ENCODE peak calls at places on chromosomes 1 and 21, in six cellular contexts. S is dorsolateral prefrontal cortex; H is thoracic aorta; A is fibroblast of lung; I is COR-L47; L is activated CD8-positive, alpha-beta T cell treated with anti-CD3 and anti-CD28 coated beads for 36 hours. E is an unnamed sample.

GRCh38 chr1:230068952-230069684 is 2.1 kb downstream of the GALNT2 start:
- DNase-seq in S (no peak), H (no peak), A (no peak), I (peak), L (peak), E (peak)

GRCh38 chr1:40907899-40908298 is 45.7 kb upstream of the CITED4 start:
- DNase-seq in S (no peak), H (no peak), A (no peak), I (no peak), L (no peak), E (no peak)

GRCh38 chr1:228527596-228527995 is 40.4 kb downstream of the RNF187 start:
- DNase-seq in S (no peak), H (no peak), A (no peak), I (no peak), L (no peak), E (no peak)

GRCh38 chr21:38979271-38980196 is 173.8 kb downstream of the ETS2 start:
- DNase-seq in S (no peak), H (no peak), A (peak), I (no peak), L (peak), E (peak)

GRCh38 chr1:158818560-158818959 is 12.6 kb upstream of the MNDA start:
- DNase-seq in S (no peak), H (no peak), A (no peak), I (no peak), L (no peak), E (no peak)

GRCh38 chr1:220783453-220783852 is 3.3 kb upstream of the MTARC1 start:
- DNase-seq in S (no peak), H (no peak), A (no peak), I (no peak), L (no peak), E (no peak)

GRCh38 chr21:44962481-44962966 is 22.7 kb downstream of the SLX9 start:
- DNase-seq in S (no peak), H (peak), A (peak), I (no peak), L (no peak), E (no peak)

GRCh38 chr1:213067366-213067765 is 16.3 kb downstream of the RPS6KC1 start:
- DNase-seq in S (no peak), H (no peak), A (no peak), I (no peak), L (no peak), E (no peak)

GRCh38 chr1:100881687-100882086 is 13.0 kb downstream of the EXTL2 start:
- DNase-seq in S (no peak), H (no peak), A (no peak), I (no peak), L (no peak), E (no peak)

GRCh38 chr1:112722601-112723510 is 7.7 kb upstream of the PPM1J start:
- DNase-seq in S (no peak), H (no peak), A (peak), I (no peak), L (peak), E (peak)

GRCh38 chr21:36902793-36903192 is 63.7 kb downstream of the HLCS start:
- DNase-seq in S (no peak), H (no peak), A (peak), I (no peak), L (no peak), E (no peak)

GRCh38 chr1:244158039-244158438 is 107.0 kb downstream of the ZBTB18 start:
- DNase-seq in S (no peak), H (no peak), A (no peak), I (no peak), L (no peak), E (no peak)

GRCh38 chr1:44660176-44660575 is 14.1 kb downstream of the TMEM53 start:
- DNase-seq in S (peak), H (no peak), A (no peak), I (peak), L (no peak), E (no peak)

GRCh38 chr1:173608503-173609216 is 5.8 kb upstream of the SLC9C2 start:
- DNase-seq in S (no peak), H (no peak), A (no peak), I (no peak), L (no peak), E (no peak)

GRCh38 chr1:31776032-31776431 is 11.9 kb upstream of the ADGRB2 start:
- DNase-seq in S (no peak), H (no peak), A (no peak), I (no peak), L (no peak), E (no peak)

GRCh38 chr1:220994671-220995070 is 115.4 kb downstream of the HLX start:
- DNase-seq in S (no peak), H (no peak), A (no peak), I (no peak), L (no peak), E (no peak)

GRCh38 chr21:45379901-45380330 is 25.0 kb upstream of the COL18A1 start:
- DNase-seq in S (no peak), H (no peak), A (no peak), I (no peak), L (no peak), E (no peak)

GRCh38 chr1:58783090-58783992 is 506 bp downstream of the JUN start:
- DNase-seq in S (peak), H (peak), A (peak), I (peak), L (peak), E (peak)

GRCh38 chr1:245765241-245766000 is 610.6 kb downstream of the KIF26B start:
- DNase-seq in S (no peak), H (no peak), A (peak), I (no peak), L (no peak), E (no peak)

GRCh38 chr1:227072991-227073390 is 132.9 kb downstream of the COQ8A start:
- DNase-seq in S (no peak), H (no peak), A (peak), I (no peak), L (no peak), E (no peak)

GRCh38 chr1:92482665-92483441 is 3.9 kb downstream of the GFI1 start:
- DNase-seq in S (no peak), H (no peak), A (no peak), I (peak), L (peak), E (peak)

GRCh38 chr1:229480500-229480899 is 27.6 kb downstream of the NUP133 start:
- DNase-seq in S (no peak), H (no peak), A (no peak), I (no peak), L (no peak), E (no peak)

GRCh38 chr1:190144650-190145049 is 333.0 kb downstream of the BRINP3 start:
- DNase-seq in S (no peak), H (no peak), A (no peak), I (no peak), L (no peak), E (no peak)